ENCODE peak calls at places on chromosomes 16 and 17, in four cellular contexts. C, D, Q and L are unnamed samples.

GRCh38 chr16:2598133-2598641 is 60.4 kb downstream of the PDPK1 start:
- DNase-seq in D (no peak), Q (no peak), C (no peak), L (no peak)

GRCh38 chr17:82218349-82219075 is 5.9 kb upstream of the CCDC57 start:
- DNase-seq in Q (no peak), D (no peak), C (no peak), L (no peak)

GRCh38 chr17:30093463-30094147 is 23.0 kb upstream of the NSRP1 start:
- DNase-seq in D (no peak), Q (peak), C (peak), L (peak)

GRCh38 chr17:48453447-48453846 is 23.4 kb upstream of the SKAP1 start:
- DNase-seq in D (no peak), C (no peak), Q (no peak), L (no peak)

GRCh38 chr17:80513892-80514291 is 30.7 kb upstream of the RPTOR start:
- DNase-seq in D (no peak), Q (peak), C (no peak), L (no peak)

GRCh38 chr17:27893834-27894503 is 804 bp upstream of the LYRM9 start:
- DNase-seq in Q (no peak), D (no peak), C (no peak), L (no peak)

GRCh38 chr17:40326014-40326831 is 17.2 kb downstream of the RARA start:
- DNase-seq in D (no peak), C (no peak), Q (no peak), L (no peak)

GRCh38 chr16:9270424-9270823 is 179.0 kb downstream of the HAPSTR1 start:
- DNase-seq in D (no peak), Q (no peak), C (no peak), L (no peak)

GRCh38 chr17:44220211-44221071 is 966 bp upstream of the UBTF start:
- DNase-seq in Q (peak), C (no peak), D (no peak), L (peak)

GRCh38 chr16:1137604-1138003 is 15.3 kb upstream of the CACNA1H start:
- DNase-seq in Q (no peak), C (no peak), D (no peak), L (peak)

GRCh38 chr17:59618894-59619312 is 792 bp upstream of the CLTC start:
- DNase-seq in D (no peak), Q (peak), C (no peak), L (no peak)

GRCh38 chr16:57299009-57299718 is 14.7 kb upstream of the PLLP start:
- DNase-seq in D (no peak), C (no peak), Q (peak), L (no peak)